ENCODE peak calls at places on chromosomes 3 and 15, in ten cellular contexts. R is neural progenitor cell; Q is RCC 7860; P is GM04504; T is activated CD8-positive, alpha-beta memory T cell treated with anti-CD3 and anti-CD28 coated beads, Interleukin-2, amount 50 U/mL, for 48 hours; D is stimulated activated CD4-positive, alpha-beta T cell treated with anti-CD3 and anti-CD28 coated beads, Interleukin-15, amount 100 ng/mL, for 1 hour; X is left ventricle myocardium superior; G is midbrain; Y is MCF 10A; I is endothelial cell. Z is an unnamed sample.

GRCh38 chr15:33565099-33565498 is 254.3 kb downstream of the RYR3 start:
- DNase-seq in R (no peak), Q (peak), P (no peak), T (no peak), D (no peak), X (no peak), G (no peak), Y (peak), I (no peak), Z (no peak)

GRCh38 chr3:160163259-160163878 is 61.9 kb upstream of the C3orf80 start:
- DNase-seq in R (no peak), Q (peak), P (no peak), T (no peak), D (no peak), X (no peak), G (no peak), Y (peak), I (no peak), Z (no peak)

GRCh38 chr3:46708401-46709146 is 7.4 kb downstream of the TMIE start:
- DNase-seq in R (no peak), Q (no peak), P (no peak), T (no peak), D (no peak), X (no peak), G (no peak), Y (no peak), I (no peak), Z (no peak)

GRCh38 chr15:92797168-92798052 is 102.7 kb upstream of the CHD2 start:
- DNase-seq in R (peak), Q (peak), P (peak), T (no peak), D (no peak), X (no peak), G (peak), Y (peak), I (peak), Z (no peak)

GRCh38 chr15:72307036-72307435 is 12.9 kb downstream of the CELF6 start:
- DNase-seq in R (no peak), Q (no peak), P (no peak), T (no peak), D (no peak), X (no peak), G (no peak), Y (no peak), I (no peak), Z (no peak)

GRCh38 chr15:64847016-64847415 is 5.3 kb downstream of the PLEKHO2 start:
- DNase-seq in R (peak), Q (no peak), P (no peak), T (no peak), D (no peak), X (no peak), G (no peak), Y (no peak), I (no peak), Z (no peak)

GRCh38 chr3:115713247-115713646 is 89.9 kb downstream of the GAP43 start:
- DNase-seq in R (no peak), Q (no peak), P (no peak), T (no peak), D (no peak), X (peak), G (no peak), Y (no peak), I (no peak), Z (peak)

GRCh38 chr3:65052101-65052500 is 364.3 kb upstream of the ADAMTS9 start:
- DNase-seq in R (no peak), Q (no peak), P (no peak), T (no peak), D (no peak), X (no peak), G (no peak), Y (peak), I (no peak), Z (no peak)

GRCh38 chr3:74546426-74546825 is 68.0 kb downstream of the CNTN3 start:
- DNase-seq in R (no peak), Q (no peak), P (no peak), T (no peak), D (no peak), X (no peak), G (no peak), Y (no peak), I (no peak), Z (no peak)

GRCh38 chr15:67025719-67026118 is 39.7 kb upstream of the SMAD3 start:
- DNase-seq in R (no peak), Q (peak), P (peak), T (no peak), D (no peak), X (peak), G (no peak), Y (peak), I (no peak), Z (no peak)

GRCh38 chr15:100759698-100760356 is 119.8 kb upstream of the ALDH1A3 start:
- DNase-seq in R (no peak), Q (peak), P (peak), T (no peak), D (no peak), X (no peak), G (no peak), Y (peak), I (no peak), Z (no peak)

GRCh38 chr3:53534216-53534615 is 39.8 kb downstream of the CACNA1D start:
- DNase-seq in R (no peak), Q (no peak), P (no peak), T (no peak), D (no peak), X (no peak), G (no peak), Y (no peak), I (no peak), Z (no peak)

GRCh38 chr15:33559207-33559890 is 248.6 kb downstream of the RYR3 start:
- DNase-seq in R (no peak), Q (no peak), P (no peak), T (no peak), D (no peak), X (no peak), G (no peak), Y (no peak), I (no peak), Z (no peak)

GRCh38 chr3:183244219-183244618 is 8.8 kb upstream of the B3GNT5 start:
- DNase-seq in R (no peak), Q (no peak), P (no peak), T (no peak), D (no peak), X (peak), G (peak), Y (no peak), I (no peak), Z (no peak)

GRCh38 chr3:151593923-151594322 is 133.1 kb upstream of the IGSF10 start:
- DNase-seq in R (no peak), Q (no peak), P (peak), T (no peak), D (no peak), X (no peak), G (no peak), Y (no peak), I (no peak), Z (no peak)

GRCh38 chr3:63968612-63969350 is 54.5 kb downstream of the PSMD6 start:
- DNase-seq in R (no peak), Q (no peak), P (no peak), T (no peak), D (no peak), X (no peak), G (no peak), Y (no peak), I (no peak), Z (no peak)

GRCh38 chr15:68025860-68026424 is 28.2 kb upstream of the PIAS1 start:
- DNase-seq in R (no peak), Q (no peak), P (no peak), T (no peak), D (no peak), X (no peak), G (no peak), Y (no peak), I (no peak), Z (no peak)

GRCh38 chr3:117998071-117998470 is 1036.6 kb downstream of the IGSF11 start:
- DNase-seq in R (no peak), Q (no peak), P (no peak), T (no peak), D (no peak), X (no peak), G (no peak), Y (peak), I (no peak), Z (peak)

GRCh38 chr15:90184119-90184785 is 16.9 kb upstream of the SEMA4B start:
- DNase-seq in R (no peak), Q (peak), P (peak), T (no peak), D (peak), X (peak), G (peak), Y (peak), I (no peak), Z (peak)

GRCh38 chr3:61149236-61149635 is 102.0 kb downstream of the FHIT start:
- DNase-seq in R (no peak), Q (no peak), P (no peak), T (no peak), D (no peak), X (no peak), G (no peak), Y (no peak), I (no peak), Z (no peak)

GRCh38 chr15:88995449-88995848 is 82.3 kb upstream of the MFGE8 start:
- DNase-seq in R (peak), Q (no peak), P (no peak), T (no peak), D (no peak), X (no peak), G (no peak), Y (peak), I (no peak), Z (no peak)

GRCh38 chr15:99433026-99433756 is 132.6 kb upstream of the MEF2A start:
- DNase-seq in R (no peak), Q (no peak), P (no peak), T (peak), D (no peak), X (no peak), G (no peak), Y (peak), I (no peak), Z (no peak)

GRCh38 chr3:187762792-187763191 is 17.5 kb upstream of the BCL6 start:
- DNase-seq in R (no peak), Q (no peak), P (no peak), T (no peak), D (no peak), X (no peak), G (no peak), Y (no peak), I (no peak), Z (no peak)

GRCh38 chr15:35306361-35306981 is 221.4 kb upstream of the NANOGP8 start:
- DNase-seq in R (no peak), Q (peak), P (peak), T (no peak), D (no peak), X (no peak), G (no peak), Y (peak), I (no peak), Z (no peak)

GRCh38 chr15:38229700-38230099 is 22.9 kb upstream of the SPRED1 start:
- DNase-seq in R (no peak), Q (no peak), P (no peak), T (no peak), D (no peak), X (no peak), G (no peak), Y (no peak), I (no peak), Z (no peak)

GRCh38 chr3:103813955-103814354 is 1379.1 kb downstream of the ZPLD1 start:
- DNase-seq in R (no peak), Q (no peak), P (no peak), T (no peak), D (no peak), X (no peak), G (no peak), Y (no peak), I (no peak), Z (no peak)

GRCh38 chr3:125115640-125116039 is 59.8 kb upstream of the HEG1 start:
- DNase-seq in R (peak), Q (no peak), P (peak), T (no peak), D (no peak), X (no peak), G (no peak), Y (no peak), I (no peak), Z (no peak)

GRCh38 chr3:188208751-188209433 is 54.9 kb downstream of the LPP start:
- DNase-seq in R (no peak), Q (peak), P (no peak), T (no peak), D (no peak), X (no peak), G (no peak), Y (no peak), I (no peak), Z (no peak)

Z was measured in occipital lobe.